ENCODE peak calls at places on chromosomes 12 and 14, in ten cellular contexts. One of them, this sample, is unnamed.

GRCh38 chr12:63897931-63898330 is 53.4 kb downstream of the SRGAP1 start:
- DNase-seq in endothelial cell: peak
- DNase-seq in cardiac fibroblast: peak
- DNase-seq in AG10803: no peak
- DNase-seq in lower lobe of right lung: no peak
- DNase-seq in epithelial cell of esophagus: no peak
- DNase-seq in Panc1: no peak
- DNase-seq in neural crest cell: no peak
- DNase-seq in CD8-positive, alpha-beta T cell: no peak
- DNase-seq in fibroblast of the aortic adventitia: peak
- DNase-seq in this sample: no peak

GRCh38 chr12:88505696-88506095 is 74.6 kb downstream of the KITLG start:
- DNase-seq in endothelial cell: no peak
- DNase-seq in cardiac fibroblast: no peak
- DNase-seq in AG10803: no peak
- DNase-seq in lower lobe of right lung: no peak
- DNase-seq in epithelial cell of esophagus: no peak
- DNase-seq in Panc1: no peak
- DNase-seq in neural crest cell: no peak
- DNase-seq in CD8-positive, alpha-beta T cell: no peak
- DNase-seq in fibroblast of the aortic adventitia: no peak
- DNase-seq in this sample: no peak

GRCh38 chr12:79439179-79439825 is 251.5 kb downstream of the PAWR start:
- DNase-seq in endothelial cell: no peak
- DNase-seq in cardiac fibroblast: no peak
- DNase-seq in AG10803: no peak
- DNase-seq in lower lobe of right lung: no peak
- DNase-seq in epithelial cell of esophagus: no peak
- DNase-seq in Panc1: no peak
- DNase-seq in neural crest cell: no peak
- DNase-seq in CD8-positive, alpha-beta T cell: no peak
- DNase-seq in fibroblast of the aortic adventitia: no peak
- DNase-seq in this sample: no peak

GRCh38 chr12:49588761-49589516 is 16.5 kb downstream of the FAM186B start:
- DNase-seq in endothelial cell: no peak
- DNase-seq in cardiac fibroblast: peak
- DNase-seq in AG10803: no peak
- DNase-seq in lower lobe of right lung: no peak
- DNase-seq in epithelial cell of esophagus: peak
- DNase-seq in Panc1: no peak
- DNase-seq in neural crest cell: no peak
- DNase-seq in CD8-positive, alpha-beta T cell: no peak
- DNase-seq in fibroblast of the aortic adventitia: no peak
- DNase-seq in this sample: no peak

GRCh38 chr12:114841557-114842251 is 157.7 kb upstream of the TBX3 start:
- DNase-seq in endothelial cell: no peak
- DNase-seq in cardiac fibroblast: no peak
- DNase-seq in AG10803: no peak
- DNase-seq in lower lobe of right lung: no peak
- DNase-seq in epithelial cell of esophagus: peak
- DNase-seq in Panc1: no peak
- DNase-seq in neural crest cell: no peak
- DNase-seq in CD8-positive, alpha-beta T cell: no peak
- DNase-seq in fibroblast of the aortic adventitia: no peak
- DNase-seq in this sample: no peak

GRCh38 chr12:103469716-103470115 is 26.1 kb downstream of the C12orf42 start:
- DNase-seq in endothelial cell: no peak
- DNase-seq in cardiac fibroblast: no peak
- DNase-seq in AG10803: no peak
- DNase-seq in lower lobe of right lung: no peak
- DNase-seq in epithelial cell of esophagus: no peak
- DNase-seq in Panc1: no peak
- DNase-seq in neural crest cell: no peak
- DNase-seq in CD8-positive, alpha-beta T cell: no peak
- DNase-seq in fibroblast of the aortic adventitia: no peak
- DNase-seq in this sample: no peak

GRCh38 chr12:117968826-117969659 is at the start of gene KSR2:
- DNase-seq in endothelial cell: peak
- DNase-seq in cardiac fibroblast: peak
- DNase-seq in AG10803: peak
- DNase-seq in lower lobe of right lung: peak
- DNase-seq in epithelial cell of esophagus: peak
- DNase-seq in Panc1: no peak
- DNase-seq in neural crest cell: peak
- DNase-seq in CD8-positive, alpha-beta T cell: peak
- DNase-seq in fibroblast of the aortic adventitia: peak
- DNase-seq in this sample: peak

GRCh38 chr12:132452596-132453350 is 37.2 kb upstream of the FBRSL1 start:
- DNase-seq in endothelial cell: no peak
- DNase-seq in cardiac fibroblast: no peak
- DNase-seq in AG10803: no peak
- DNase-seq in lower lobe of right lung: no peak
- DNase-seq in epithelial cell of esophagus: no peak
- DNase-seq in Panc1: no peak
- DNase-seq in neural crest cell: no peak
- DNase-seq in CD8-positive, alpha-beta T cell: no peak
- DNase-seq in fibroblast of the aortic adventitia: no peak
- DNase-seq in this sample: no peak

GRCh38 chr14:94056579-94057308 is 24.3 kb downstream of the DDX24 start:
- DNase-seq in endothelial cell: no peak
- DNase-seq in cardiac fibroblast: no peak
- DNase-seq in AG10803: no peak
- DNase-seq in lower lobe of right lung: no peak
- DNase-seq in epithelial cell of esophagus: no peak
- DNase-seq in Panc1: no peak
- DNase-seq in neural crest cell: no peak
- DNase-seq in CD8-positive, alpha-beta T cell: peak
- DNase-seq in fibroblast of the aortic adventitia: no peak
- DNase-seq in this sample: no peak

GRCh38 chr12:7017870-7018349 is 366 bp downstream of the LPCAT3 start:
- DNase-seq in endothelial cell: no peak
- DNase-seq in cardiac fibroblast: no peak
- DNase-seq in AG10803: no peak
- DNase-seq in lower lobe of right lung: no peak
- DNase-seq in epithelial cell of esophagus: peak
- DNase-seq in Panc1: no peak
- DNase-seq in neural crest cell: no peak
- DNase-seq in CD8-positive, alpha-beta T cell: no peak
- DNase-seq in fibroblast of the aortic adventitia: no peak
- DNase-seq in this sample: no peak

GRCh38 chr14:22824711-22825359 is 4.9 kb upstream of the MRPL52 start:
- DNase-seq in endothelial cell: no peak
- DNase-seq in cardiac fibroblast: peak
- DNase-seq in AG10803: peak
- DNase-seq in lower lobe of right lung: no peak
- DNase-seq in epithelial cell of esophagus: peak
- DNase-seq in Panc1: no peak
- DNase-seq in neural crest cell: no peak
- DNase-seq in CD8-positive, alpha-beta T cell: no peak
- DNase-seq in fibroblast of the aortic adventitia: peak
- DNase-seq in this sample: peak

GRCh38 chr12:47216150-47216677 is 136.5 kb upstream of the AMIGO2 start:
- DNase-seq in endothelial cell: no peak
- DNase-seq in cardiac fibroblast: no peak
- DNase-seq in AG10803: no peak
- DNase-seq in lower lobe of right lung: peak
- DNase-seq in epithelial cell of esophagus: no peak
- DNase-seq in Panc1: no peak
- DNase-seq in neural crest cell: no peak
- DNase-seq in CD8-positive, alpha-beta T cell: peak
- DNase-seq in fibroblast of the aortic adventitia: no peak
- DNase-seq in this sample: no peak

GRCh38 chr14:95533822-95534221 is 1.0 kb upstream of the GLRX5 start:
- DNase-seq in endothelial cell: no peak
- DNase-seq in cardiac fibroblast: no peak
- DNase-seq in AG10803: peak
- DNase-seq in lower lobe of right lung: no peak
- DNase-seq in epithelial cell of esophagus: no peak
- DNase-seq in Panc1: no peak
- DNase-seq in neural crest cell: no peak
- DNase-seq in CD8-positive, alpha-beta T cell: no peak
- DNase-seq in fibroblast of the aortic adventitia: no peak
- DNase-seq in this sample: no peak

GRCh38 chr12:107761502-107761904 is 566 bp upstream of the PRDM4 start:
- DNase-seq in endothelial cell: peak
- DNase-seq in cardiac fibroblast: no peak
- DNase-seq in AG10803: no peak
- DNase-seq in lower lobe of right lung: no peak
- DNase-seq in epithelial cell of esophagus: no peak
- DNase-seq in Panc1: no peak
- DNase-seq in neural crest cell: no peak
- DNase-seq in CD8-positive, alpha-beta T cell: no peak
- DNase-seq in fibroblast of the aortic adventitia: no peak
- DNase-seq in this sample: no peak

DNA sequence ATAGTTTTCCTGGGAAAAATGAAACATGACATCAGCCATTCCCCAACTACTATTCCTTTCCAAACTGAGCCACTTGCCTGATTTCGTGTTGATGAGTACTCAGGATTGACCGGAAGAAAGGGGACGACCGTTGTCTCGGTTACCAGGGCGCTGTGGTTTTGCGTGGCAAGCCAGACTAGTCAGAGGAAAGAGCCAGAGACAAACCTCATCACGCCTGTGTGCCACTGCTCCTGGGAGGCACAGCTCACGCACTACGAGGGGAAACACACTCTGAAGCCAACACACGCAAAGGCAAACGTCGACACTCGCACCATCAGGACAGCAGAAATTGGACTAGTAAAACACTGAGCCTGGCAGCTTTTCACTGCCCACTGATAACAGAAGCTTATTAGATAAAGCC is 35.0 kb downstream of the GIT2 start:
- DNase-seq in endothelial cell: no peak
- DNase-seq in cardiac fibroblast: no peak
- DNase-seq in AG10803: peak
- DNase-seq in lower lobe of right lung: no peak
- DNase-seq in epithelial cell of esophagus: no peak
- DNase-seq in Panc1: no peak
- DNase-seq in neural crest cell: no peak
- DNase-seq in CD8-positive, alpha-beta T cell: no peak
- DNase-seq in fibroblast of the aortic adventitia: no peak
- DNase-seq in this sample: no peak
- TF ChIP-seq CTCF in endothelial cell: no peak
- TF ChIP-seq CTCF in cardiac fibroblast: no peak
- TF ChIP-seq CTCF in AG10803: no peak
- TF ChIP-seq CTCF in lower lobe of right lung: no peak
- TF ChIP-seq CTCF in epithelial cell of esophagus: no peak
- TF ChIP-seq CTCF in Panc1: no peak
- TF ChIP-seq CTCF in neural crest cell: no peak
- TF ChIP-seq CTCF in CD8-positive, alpha-beta T cell: no peak
- TF ChIP-seq CTCF in fibroblast of the aortic adventitia: no peak
- TF ChIP-seq CTCF in this sample: no peak

GRCh38 chr12:94710933-94711332 is 60.6 kb upstream of the TMCC3 start:
- DNase-seq in endothelial cell: peak
- DNase-seq in cardiac fibroblast: peak
- DNase-seq in AG10803: peak
- DNase-seq in lower lobe of right lung: no peak
- DNase-seq in epithelial cell of esophagus: peak
- DNase-seq in Panc1: no peak
- DNase-seq in neural crest cell: no peak
- DNase-seq in CD8-positive, alpha-beta T cell: peak
- DNase-seq in fibroblast of the aortic adventitia: no peak
- DNase-seq in this sample: no peak
- TF ChIP-seq CTCF in endothelial cell: peak
- TF ChIP-seq CTCF in cardiac fibroblast: peak
- TF ChIP-seq CTCF in AG10803: peak
- TF ChIP-seq CTCF in lower lobe of right lung: peak
- TF ChIP-seq CTCF in epithelial cell of esophagus: no peak
- TF ChIP-seq CTCF in Panc1: peak
- TF ChIP-seq CTCF in neural crest cell: peak
- TF ChIP-seq CTCF in CD8-positive, alpha-beta T cell: no peak
- TF ChIP-seq CTCF in fibroblast of the aortic adventitia: peak
- TF ChIP-seq CTCF in this sample: peak

DNA sequence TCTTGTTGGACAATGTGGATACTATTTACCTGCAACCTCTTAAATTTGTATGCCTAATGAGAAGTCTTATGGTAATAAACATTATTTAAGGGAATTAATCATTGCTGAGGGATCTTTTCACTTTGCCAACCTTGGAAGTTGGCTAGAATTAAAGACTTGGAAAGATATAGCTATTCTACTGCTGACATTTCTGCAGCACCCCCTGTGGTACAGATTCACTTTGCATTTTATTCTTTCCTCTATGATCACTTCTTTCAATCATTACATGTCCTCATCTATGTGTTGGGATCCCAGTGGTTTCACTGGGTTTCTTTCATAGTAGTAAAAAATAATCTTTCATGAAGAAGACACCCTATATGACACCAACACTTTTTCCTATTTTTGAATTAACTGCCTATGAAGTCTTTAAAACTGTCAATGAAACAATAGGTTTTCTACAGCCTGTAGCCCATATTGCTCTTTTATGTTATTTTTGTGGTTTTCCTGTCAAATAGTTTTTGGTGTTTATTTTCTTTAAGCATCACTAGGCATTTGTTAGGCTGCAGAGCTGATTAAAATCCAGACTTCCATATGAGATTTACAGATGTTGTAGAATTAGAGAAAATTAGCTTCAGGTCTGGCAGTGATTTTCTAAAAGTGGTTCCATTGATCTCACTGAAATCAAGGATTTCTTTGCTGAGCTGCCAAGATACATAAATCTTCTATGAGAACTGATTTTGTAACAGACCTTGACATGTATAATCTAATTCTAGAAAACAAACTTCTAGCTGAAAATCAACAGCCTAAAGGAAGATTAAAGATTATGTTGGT is 256.1 kb downstream of the NAV3 start:
- DNase-seq in endothelial cell: no peak
- DNase-seq in cardiac fibroblast: no peak
- DNase-seq in AG10803: no peak
- DNase-seq in lower lobe of right lung: no peak
- DNase-seq in epithelial cell of esophagus: no peak
- DNase-seq in Panc1: no peak
- DNase-seq in neural crest cell: no peak
- DNase-seq in CD8-positive, alpha-beta T cell: no peak
- DNase-seq in fibroblast of the aortic adventitia: peak
- DNase-seq in this sample: no peak
- TF ChIP-seq CTCF in endothelial cell: peak
- TF ChIP-seq CTCF in cardiac fibroblast: peak
- TF ChIP-seq CTCF in AG10803: peak
- TF ChIP-seq CTCF in lower lobe of right lung: no peak
- TF ChIP-seq CTCF in epithelial cell of esophagus: no peak
- TF ChIP-seq CTCF in Panc1: peak
- TF ChIP-seq CTCF in neural crest cell: peak
- TF ChIP-seq CTCF in CD8-positive, alpha-beta T cell: no peak
- TF ChIP-seq CTCF in fibroblast of the aortic adventitia: peak
- TF ChIP-seq CTCF in this sample: no peak

DNA sequence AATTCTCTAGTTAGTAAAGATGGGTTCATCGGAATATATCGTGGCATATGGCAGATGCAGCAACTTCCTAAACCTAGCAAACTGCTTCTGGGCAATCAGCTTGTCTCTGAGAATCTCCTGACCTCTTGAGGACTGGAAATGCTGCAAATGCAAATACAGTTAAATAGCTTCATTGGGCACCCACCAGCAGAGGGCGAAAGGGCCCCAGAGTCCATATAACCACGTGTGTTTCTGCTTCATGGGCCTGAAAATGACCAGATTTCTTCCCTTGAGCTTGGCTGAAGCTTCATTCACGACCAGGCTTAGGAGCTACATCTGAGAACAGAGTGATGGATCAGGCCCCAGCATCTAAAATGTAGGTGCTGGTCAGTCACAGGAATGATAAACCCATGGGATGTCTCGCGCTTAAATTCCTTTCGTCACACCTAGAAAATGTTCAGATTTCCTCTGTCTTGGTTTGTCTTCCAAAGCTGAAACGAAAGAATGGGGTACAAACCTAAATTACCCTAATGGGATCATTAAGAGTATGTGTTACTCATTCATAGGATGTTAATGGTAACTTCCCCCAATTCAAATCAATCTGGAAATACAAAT is 1482.5 kb upstream of the TMEM132C start:
- DNase-seq in endothelial cell: no peak
- DNase-seq in cardiac fibroblast: peak
- DNase-seq in AG10803: peak
- DNase-seq in lower lobe of right lung: no peak
- DNase-seq in epithelial cell of esophagus: peak
- DNase-seq in Panc1: no peak
- DNase-seq in neural crest cell: peak
- DNase-seq in CD8-positive, alpha-beta T cell: peak
- DNase-seq in fibroblast of the aortic adventitia: peak
- DNase-seq in this sample: no peak
- TF ChIP-seq CTCF in endothelial cell: no peak
- TF ChIP-seq CTCF in cardiac fibroblast: peak
- TF ChIP-seq CTCF in AG10803: peak
- TF ChIP-seq CTCF in lower lobe of right lung: peak
- TF ChIP-seq CTCF in epithelial cell of esophagus: peak
- TF ChIP-seq CTCF in Panc1: peak
- TF ChIP-seq CTCF in neural crest cell: peak
- TF ChIP-seq CTCF in CD8-positive, alpha-beta T cell: no peak
- TF ChIP-seq CTCF in fibroblast of the aortic adventitia: peak
- TF ChIP-seq CTCF in this sample: peak